ENCODE peak calls at places on chromosomes 1 and 21, in eight cellular contexts. Z is Calu3, F is WTC11, H is mesenchymal stem cell, W is Daoy, R is IMR-90, K is fibroblast of pulmonary artery, P is upper lobe of right lung. X is an unnamed sample.

GRCh38 chr1:109047339-109047738 is 5.4 kb upstream of the WDR47 start:
- DNase-seq in Z (no peak), F (no peak), H (no peak), W (no peak), R (no peak), K (no peak), P (no peak), X (no peak)

GRCh38 chr1:171245458-171246064 is 2.7 kb upstream of the FMO1 start:
- DNase-seq in Z (peak), F (peak), H (peak), W (peak), R (peak), K (peak), P (no peak), X (peak)

GRCh38 chr1:11281518-11282331 is 8.7 kb downstream of the UBIAD1 start:
- DNase-seq in Z (no peak), F (no peak), H (no peak), W (peak), R (peak), K (peak), P (no peak), X (no peak)

GRCh38 chr1:241485554-241485992 is 34.0 kb downstream of the FH start:
- DNase-seq in Z (peak), F (no peak), H (peak), W (peak), R (peak), K (peak), P (no peak), X (peak)

GRCh38 chr1:225602590-225603206 is 50.2 kb downstream of the ENAH start:
- DNase-seq in Z (no peak), F (no peak), H (peak), W (no peak), R (no peak), K (peak), P (no peak), X (no peak)

GRCh38 chr1:156936191-156936590 is 15.8 kb downstream of the LRRC71 start:
- DNase-seq in Z (no peak), F (no peak), H (no peak), W (no peak), R (no peak), K (no peak), P (no peak), X (no peak)

GRCh38 chr1:241396747-241397691 is 40.0 kb upstream of the RGS7 start:
- DNase-seq in Z (no peak), F (no peak), H (peak), W (peak), R (peak), K (no peak), P (no peak), X (no peak)

GRCh38 chr21:38807481-38807880 is 1.8 kb downstream of the ETS2 start:
- DNase-seq in Z (no peak), F (no peak), H (peak), W (no peak), R (no peak), K (no peak), P (no peak), X (no peak)

GRCh38 chr1:208684192-208684591 is 440.0 kb upstream of the PLXNA2 start:
- DNase-seq in Z (no peak), F (no peak), H (no peak), W (no peak), R (no peak), K (no peak), P (no peak), X (no peak)

GRCh38 chr21:44306926-44307687 is 7.3 kb downstream of the PFKL start:
- DNase-seq in Z (no peak), F (no peak), H (no peak), W (no peak), R (peak), K (no peak), P (no peak), X (no peak)

GRCh38 chr1:115323366-115324004 is 14.6 kb downstream of the NGF start:
- DNase-seq in Z (no peak), F (no peak), H (no peak), W (peak), R (peak), K (no peak), P (no peak), X (no peak)

GRCh38 chr1:84365225-84366221 is 32.8 kb upstream of the DNASE2B start:
- DNase-seq in Z (peak), F (no peak), H (peak), W (peak), R (peak), K (peak), P (no peak), X (no peak)

GRCh38 chr1:38013027-38013588 is 574 bp downstream of the UTP11 start:
- DNase-seq in Z (peak), F (no peak), H (peak), W (peak), R (peak), K (peak), P (no peak), X (no peak)

GRCh38 chr1:75600781-75601180 is 10.1 kb downstream of the SLC44A5 start:
- DNase-seq in Z (no peak), F (no peak), H (no peak), W (no peak), R (no peak), K (peak), P (no peak), X (no peak)

GRCh38 chr1:160083968-160084770 is 2.8 kb downstream of the KCNJ9 start:
- DNase-seq in Z (peak), F (peak), H (peak), W (peak), R (no peak), K (peak), P (peak), X (peak)

GRCh38 chr1:97412155-97412554 is 508.7 kb downstream of the DPYD start:
- DNase-seq in Z (no peak), F (no peak), H (peak), W (no peak), R (peak), K (peak), P (no peak), X (no peak)

GRCh38 chr1:59089922-59090457 is 206.9 kb upstream of the FGGY start:
- DNase-seq in Z (no peak), F (no peak), H (no peak), W (no peak), R (peak), K (no peak), P (no peak), X (no peak)

GRCh38 chr1:237748192-237748591 is 142.5 kb downstream of the ZP4 start:
- DNase-seq in Z (peak), F (no peak), H (no peak), W (no peak), R (no peak), K (no peak), P (no peak), X (no peak)

GRCh38 chr1:160451859-160452232 is 51.5 kb downstream of the VANGL2 start:
- DNase-seq in Z (no peak), F (no peak), H (no peak), W (no peak), R (no peak), K (no peak), P (no peak), X (no peak)

GRCh38 chr1:53328009-53328489 is at the start of gene LRP8:
- DNase-seq in Z (peak), F (peak), H (peak), W (peak), R (peak), K (peak), P (peak), X (peak)

GRCh38 chr1:232686346-232686745 is 56.4 kb upstream of the SIPA1L2 start:
- DNase-seq in Z (no peak), F (no peak), H (peak), W (no peak), R (peak), K (no peak), P (no peak), X (no peak)

GRCh38 chr1:86948212-86948611 is 33.8 kb downstream of the HS2ST1 start:
- DNase-seq in Z (no peak), F (no peak), H (no peak), W (no peak), R (peak), K (peak), P (no peak), X (no peak)

GRCh38 chr21:33403128-33403785 is at the start of gene IFNGR2:
- DNase-seq in Z (peak), F (peak), H (peak), W (peak), R (no peak), K (peak), P (peak), X (peak)

GRCh38 chr1:101781437-101781836 is 215.3 kb downstream of the OLFM3 start:
- DNase-seq in Z (no peak), F (no peak), H (peak), W (no peak), R (no peak), K (peak), P (no peak), X (peak)

GRCh38 chr1:9146156-9146555 is 17.3 kb upstream of the GPR157 start:
- DNase-seq in Z (no peak), F (no peak), H (no peak), W (no peak), R (no peak), K (no peak), P (no peak), X (no peak)

GRCh38 chr1:5692649-5693048 is 299.6 kb downstream of the NPHP4 start:
- DNase-seq in Z (no peak), F (no peak), H (no peak), W (no peak), R (no peak), K (no peak), P (no peak), X (peak)

GRCh38 chr1:224433671-224434446 is 738 bp downstream of the WDR26 start:
- DNase-seq in Z (peak), F (peak), H (peak), W (peak), R (no peak), K (peak), P (peak), X (peak)

GRCh38 chr1:62391369-62391971 is 45.4 kb upstream of the USP1 start:
- DNase-seq in Z (peak), F (peak), H (no peak), W (peak), R (no peak), K (no peak), P (no peak), X (peak)

GRCh38 chr1:226563666-226564065 is 15.1 kb downstream of the STUM start:
- DNase-seq in Z (no peak), F (no peak), H (no peak), W (no peak), R (no peak), K (no peak), P (peak), X (no peak)

GRCh38 chr21:27168084-27168483 is 201.2 kb upstream of the ADAMTS5 start:
- DNase-seq in Z (no peak), F (no peak), H (peak), W (no peak), R (peak), K (peak), P (no peak), X (no peak)

GRCh38 chr1:200888349-200888838 is 6.3 kb upstream of the INAVA start:
- DNase-seq in Z (peak), F (no peak), H (no peak), W (peak), R (no peak), K (peak), P (no peak), X (peak)

GRCh38 chr1:158035976-158036583 is 42.6 kb downstream of the KIRREL1 start:
- DNase-seq in Z (peak), F (no peak), H (peak), W (peak), R (peak), K (peak), P (no peak), X (peak)

GRCh38 chr1:201275266-201275666 is 8.0 kb upstream of the PKP1 start:
- DNase-seq in Z (peak), F (no peak), H (no peak), W (peak), R (peak), K (peak), P (no peak), X (peak)

GRCh38 chr1:160942926-160943325 is 11.7 kb downstream of the ITLN2 start:
- DNase-seq in Z (peak), F (no peak), H (peak), W (no peak), R (no peak), K (peak), P (no peak), X (no peak)

GRCh38 chr1:112706505-112707216 is at the start of gene RHOC:
- DNase-seq in Z (peak), F (peak), H (peak), W (peak), R (peak), K (peak), P (peak), X (peak)

GRCh38 chr1:198444792-198445191 is 95.7 kb downstream of the ATP6V1G3 start:
- DNase-seq in Z (no peak), F (no peak), H (peak), W (peak), R (peak), K (peak), P (no peak), X (no peak)

GRCh38 chr1:237281481-237281880 is 239.5 kb downstream of the RYR2 start:
- DNase-seq in Z (no peak), F (no peak), H (no peak), W (no peak), R (no peak), K (no peak), P (no peak), X (no peak)

GRCh38 chr1:174726167-174726879 is 273.4 kb upstream of the CACYBP start:
- DNase-seq in Z (no peak), F (no peak), H (peak), W (no peak), R (peak), K (peak), P (no peak), X (peak)

GRCh38 chr1:93625582-93626327 is 55.9 kb downstream of the BCAR3 start:
- DNase-seq in Z (no peak), F (no peak), H (peak), W (peak), R (peak), K (peak), P (no peak), X (no peak)

X was measured in RPMI8226.